ENCODE peak calls at places on chromosomes 12 and 14, in nine cellular contexts. One of them, this sample, is unnamed. For H3K27me3, the result is how much of the 10 kb centered on the place peaks cover.

GRCh38 chr14:39175445-39176262 is 600 bp downstream of the PNN start:
- DNase-seq in left lung: peak
- DNase-seq in Karpas-422: peak
- DNase-seq in breast epithelium: no peak
- DNase-seq in left ventricle myocardium inferior: peak
- DNase-seq in dorsolateral prefrontal cortex: no peak
- DNase-seq in CD4-positive, alpha-beta memory T cell: no peak
- DNase-seq in aorta: no peak
- DNase-seq in CD8-positive, alpha-beta memory T cell: no peak
- DNase-seq in this sample: peak

GRCh38 chr12:130754234-130755001 is 38.3 kb upstream of the RIMBP2 start:
- DNase-seq in left lung: no peak
- DNase-seq in Karpas-422: peak
- DNase-seq in breast epithelium: no peak
- DNase-seq in left ventricle myocardium inferior: no peak
- DNase-seq in dorsolateral prefrontal cortex: no peak
- DNase-seq in CD4-positive, alpha-beta memory T cell: no peak
- DNase-seq in aorta: no peak
- DNase-seq in CD8-positive, alpha-beta memory T cell: peak
- DNase-seq in this sample: no peak

GRCh38 chr12:68037616-68038255 is 48.5 kb downstream of the IFNG-AS1 start:
- DNase-seq in left lung: no peak
- DNase-seq in Karpas-422: peak
- DNase-seq in breast epithelium: no peak
- DNase-seq in left ventricle myocardium inferior: no peak
- DNase-seq in dorsolateral prefrontal cortex: no peak
- DNase-seq in CD4-positive, alpha-beta memory T cell: no peak
- DNase-seq in aorta: no peak
- DNase-seq in CD8-positive, alpha-beta memory T cell: no peak
- DNase-seq in this sample: no peak

GRCh38 chr14:105292810-105293711 is 7.7 kb downstream of the BRF1 start:
- DNase-seq in left lung: no peak
- DNase-seq in Karpas-422: no peak
- DNase-seq in breast epithelium: no peak
- DNase-seq in left ventricle myocardium inferior: no peak
- DNase-seq in dorsolateral prefrontal cortex: no peak
- DNase-seq in CD4-positive, alpha-beta memory T cell: no peak
- DNase-seq in aorta: no peak
- DNase-seq in CD8-positive, alpha-beta memory T cell: no peak
- DNase-seq in this sample: no peak

GRCh38 chr14:102464846-102465341 is 44.7 kb downstream of the ANKRD9 start:
- DNase-seq in left lung: peak
- DNase-seq in Karpas-422: no peak
- DNase-seq in breast epithelium: no peak
- DNase-seq in left ventricle myocardium inferior: no peak
- DNase-seq in dorsolateral prefrontal cortex: no peak
- DNase-seq in CD4-positive, alpha-beta memory T cell: no peak
- DNase-seq in aorta: no peak
- DNase-seq in CD8-positive, alpha-beta memory T cell: no peak
- DNase-seq in this sample: peak

GRCh38 chr12:56346663-56347062 is 8.0 kb downstream of the IL23A start:
- DNase-seq in left lung: no peak
- DNase-seq in Karpas-422: no peak
- DNase-seq in breast epithelium: no peak
- DNase-seq in left ventricle myocardium inferior: no peak
- DNase-seq in dorsolateral prefrontal cortex: no peak
- DNase-seq in CD4-positive, alpha-beta memory T cell: no peak
- DNase-seq in aorta: no peak
- DNase-seq in CD8-positive, alpha-beta memory T cell: no peak
- DNase-seq in this sample: no peak

GRCh38 chr14:69632154-69632553 is 20.8 kb downstream of the SUSD6 start:
- DNase-seq in left lung: no peak
- DNase-seq in Karpas-422: no peak
- DNase-seq in breast epithelium: no peak
- DNase-seq in left ventricle myocardium inferior: no peak
- DNase-seq in dorsolateral prefrontal cortex: no peak
- DNase-seq in CD4-positive, alpha-beta memory T cell: no peak
- DNase-seq in aorta: no peak
- DNase-seq in CD8-positive, alpha-beta memory T cell: no peak
- DNase-seq in this sample: no peak

GRCh38 chr12:95300286-95300685 is 82.7 kb downstream of the VEZT start:
- DNase-seq in left lung: no peak
- DNase-seq in Karpas-422: no peak
- DNase-seq in breast epithelium: no peak
- DNase-seq in left ventricle myocardium inferior: no peak
- DNase-seq in dorsolateral prefrontal cortex: no peak
- DNase-seq in CD4-positive, alpha-beta memory T cell: no peak
- DNase-seq in aorta: no peak
- DNase-seq in CD8-positive, alpha-beta memory T cell: no peak
- DNase-seq in this sample: no peak

GRCh38 chr12:24997970-24998582 is 49.2 kb upstream of the BCAT1 start:
- DNase-seq in left lung: no peak
- DNase-seq in Karpas-422: peak
- DNase-seq in breast epithelium: no peak
- DNase-seq in left ventricle myocardium inferior: no peak
- DNase-seq in dorsolateral prefrontal cortex: no peak
- DNase-seq in CD4-positive, alpha-beta memory T cell: peak
- DNase-seq in aorta: no peak
- DNase-seq in CD8-positive, alpha-beta memory T cell: no peak
- DNase-seq in this sample: no peak

GRCh38 chr12:20629414-20630156 is 65.5 kb upstream of the SLCO1C1 start:
- DNase-seq in left lung: no peak
- DNase-seq in Karpas-422: no peak
- DNase-seq in breast epithelium: no peak
- DNase-seq in left ventricle myocardium inferior: peak
- DNase-seq in dorsolateral prefrontal cortex: no peak
- DNase-seq in CD4-positive, alpha-beta memory T cell: no peak
- DNase-seq in aorta: peak
- DNase-seq in CD8-positive, alpha-beta memory T cell: no peak
- DNase-seq in this sample: peak

GRCh38 chr14:70724061-70724596 is 82.4 kb downstream of the TTC9 start:
- DNase-seq in left lung: no peak
- DNase-seq in Karpas-422: no peak
- DNase-seq in breast epithelium: no peak
- DNase-seq in left ventricle myocardium inferior: no peak
- DNase-seq in dorsolateral prefrontal cortex: no peak
- DNase-seq in CD4-positive, alpha-beta memory T cell: no peak
- DNase-seq in aorta: no peak
- DNase-seq in CD8-positive, alpha-beta memory T cell: no peak
- DNase-seq in this sample: no peak

GRCh38 chr14:67186789-67187188 is 2.5 kb upstream of the GARIN2 start:
- DNase-seq in left lung: no peak
- DNase-seq in Karpas-422: peak
- DNase-seq in breast epithelium: no peak
- DNase-seq in left ventricle myocardium inferior: no peak
- DNase-seq in dorsolateral prefrontal cortex: no peak
- DNase-seq in CD4-positive, alpha-beta memory T cell: peak
- DNase-seq in aorta: no peak
- DNase-seq in CD8-positive, alpha-beta memory T cell: no peak
- DNase-seq in this sample: no peak

GRCh38 chr14:90275820-90276219 is 19.5 kb downstream of the PSMC1 start:
- DNase-seq in left lung: no peak
- DNase-seq in Karpas-422: no peak
- DNase-seq in breast epithelium: no peak
- DNase-seq in left ventricle myocardium inferior: no peak
- DNase-seq in dorsolateral prefrontal cortex: no peak
- DNase-seq in CD4-positive, alpha-beta memory T cell: no peak
- DNase-seq in aorta: no peak
- DNase-seq in CD8-positive, alpha-beta memory T cell: no peak
- DNase-seq in this sample: no peak

GRCh38 chr12:116172224-116172849 is 105.2 kb downstream of the MED13L start:
- DNase-seq in left lung: no peak
- DNase-seq in Karpas-422: no peak
- DNase-seq in breast epithelium: no peak
- DNase-seq in left ventricle myocardium inferior: no peak
- DNase-seq in dorsolateral prefrontal cortex: no peak
- DNase-seq in CD4-positive, alpha-beta memory T cell: peak
- DNase-seq in aorta: no peak
- DNase-seq in CD8-positive, alpha-beta memory T cell: no peak
- DNase-seq in this sample: no peak

DNA sequence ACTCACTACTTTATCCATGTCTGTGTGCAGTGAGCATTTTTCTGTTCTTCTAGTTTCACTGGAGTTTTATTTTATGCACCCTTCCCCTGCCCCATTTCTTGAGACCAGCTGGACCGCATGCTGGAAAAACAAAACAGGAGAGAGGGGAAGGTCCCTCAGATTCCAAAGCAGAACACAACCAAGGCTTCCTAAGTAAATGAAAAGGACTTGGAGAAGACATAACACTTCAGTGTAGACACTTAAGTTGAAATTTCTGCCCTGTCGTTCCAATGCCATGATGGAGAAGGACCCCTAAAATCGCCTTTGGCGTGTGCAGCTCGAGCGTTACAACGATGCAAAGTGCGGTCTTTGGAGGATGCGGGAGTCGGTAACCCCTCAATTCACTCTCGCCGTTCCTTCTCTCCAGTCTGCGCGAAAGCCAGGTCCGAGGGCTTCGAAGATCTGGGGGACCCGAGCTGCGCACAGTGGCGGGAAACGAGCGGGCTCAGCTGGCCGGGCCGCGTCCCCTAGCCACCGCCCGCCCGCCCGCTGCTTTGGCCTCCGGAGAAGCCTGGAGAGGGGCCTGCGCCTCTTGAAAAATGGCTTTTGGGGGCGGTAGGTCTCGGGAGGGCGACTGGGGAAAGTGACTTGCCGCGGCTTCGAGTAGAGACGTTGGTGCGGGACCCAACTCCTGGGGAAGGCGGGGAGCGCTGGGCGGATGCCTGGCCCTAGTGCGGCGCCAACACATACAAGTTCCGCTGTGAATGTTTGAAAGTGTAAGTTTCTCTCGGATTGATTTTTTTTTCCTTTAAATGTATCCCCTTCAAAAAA is 11.2 kb upstream of the HOXC13 start:
- DNase-seq in left lung: peak
- DNase-seq in Karpas-422: no peak
- DNase-seq in breast epithelium: no peak
- DNase-seq in left ventricle myocardium inferior: no peak
- DNase-seq in dorsolateral prefrontal cortex: no peak
- DNase-seq in CD4-positive, alpha-beta memory T cell: no peak
- DNase-seq in aorta: no peak
- DNase-seq in CD8-positive, alpha-beta memory T cell: no peak
- DNase-seq in this sample: no peak
- H3K27me3 ChIP-seq in left lung: half or more
- H3K27me3 ChIP-seq in Karpas-422: under half
- H3K27me3 ChIP-seq in breast epithelium: under half
- H3K27me3 ChIP-seq in left ventricle myocardium inferior: half or more
- H3K27me3 ChIP-seq in dorsolateral prefrontal cortex: half or more
- H3K27me3 ChIP-seq in CD4-positive, alpha-beta memory T cell: half or more
- H3K27me3 ChIP-seq in aorta: under half
- H3K27me3 ChIP-seq in CD8-positive, alpha-beta memory T cell: half or more
- H3K27me3 ChIP-seq in this sample: half or more

GRCh38 chr12:47900101-47900479 is 4.7 kb downstream of the VDR start:
- DNase-seq in left lung: no peak
- DNase-seq in Karpas-422: no peak
- DNase-seq in breast epithelium: no peak
- DNase-seq in left ventricle myocardium inferior: no peak
- DNase-seq in dorsolateral prefrontal cortex: no peak
- DNase-seq in CD4-positive, alpha-beta memory T cell: no peak
- DNase-seq in aorta: no peak
- DNase-seq in CD8-positive, alpha-beta memory T cell: no peak
- DNase-seq in this sample: no peak
- H3K27me3 ChIP-seq in left lung: under half
- H3K27me3 ChIP-seq in Karpas-422: under half
- H3K27me3 ChIP-seq in breast epithelium: under half
- H3K27me3 ChIP-seq in left ventricle myocardium inferior: half or more
- H3K27me3 ChIP-seq in dorsolateral prefrontal cortex: half or more
- H3K27me3 ChIP-seq in CD4-positive, alpha-beta memory T cell: under half
- H3K27me3 ChIP-seq in aorta: under half
- H3K27me3 ChIP-seq in CD8-positive, alpha-beta memory T cell: under half
- H3K27me3 ChIP-seq in this sample: under half

GRCh38 chr14:103941973-103942736 is at the start of gene RD3L:
- DNase-seq in left lung: no peak
- DNase-seq in Karpas-422: no peak
- DNase-seq in breast epithelium: no peak
- DNase-seq in left ventricle myocardium inferior: no peak
- DNase-seq in dorsolateral prefrontal cortex: no peak
- DNase-seq in CD4-positive, alpha-beta memory T cell: no peak
- DNase-seq in aorta: no peak
- DNase-seq in CD8-positive, alpha-beta memory T cell: no peak
- DNase-seq in this sample: no peak

GRCh38 chr14:103943673-103944072 is 1.3 kb upstream of the RD3L start:
- DNase-seq in left lung: no peak
- DNase-seq in Karpas-422: no peak
- DNase-seq in breast epithelium: no peak
- DNase-seq in left ventricle myocardium inferior: no peak
- DNase-seq in dorsolateral prefrontal cortex: no peak
- DNase-seq in CD4-positive, alpha-beta memory T cell: no peak
- DNase-seq in aorta: no peak
- DNase-seq in CD8-positive, alpha-beta memory T cell: no peak
- DNase-seq in this sample: no peak

GRCh38 chr14:103946975-103947374 is 4.6 kb upstream of the RD3L start:
- DNase-seq in left lung: no peak
- DNase-seq in Karpas-422: no peak
- DNase-seq in breast epithelium: no peak
- DNase-seq in left ventricle myocardium inferior: no peak
- DNase-seq in dorsolateral prefrontal cortex: no peak
- DNase-seq in CD4-positive, alpha-beta memory T cell: no peak
- DNase-seq in aorta: no peak
- DNase-seq in CD8-positive, alpha-beta memory T cell: no peak
- DNase-seq in this sample: no peak

DNA sequence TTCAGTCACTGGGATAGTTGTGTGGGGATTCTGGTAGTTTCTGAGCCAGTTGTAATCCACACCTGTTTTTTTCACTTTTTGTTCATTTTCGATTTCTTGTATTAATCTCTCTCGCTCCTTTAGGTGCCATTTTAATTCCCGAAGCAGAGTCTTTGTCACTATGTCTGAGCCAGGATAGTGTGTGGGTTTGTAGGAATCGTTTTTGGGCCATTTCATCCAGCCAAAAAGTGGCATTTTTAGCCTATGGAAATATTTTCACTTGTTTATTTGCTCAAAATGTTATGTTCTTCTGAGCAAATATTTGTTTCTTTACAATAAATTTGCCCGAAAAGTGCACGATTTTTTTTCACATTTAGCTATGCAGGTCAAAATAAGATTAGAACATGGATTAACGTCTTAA is 867 bp downstream of the RD3L start:
- DNase-seq in left lung: no peak
- DNase-seq in Karpas-422: no peak
- DNase-seq in breast epithelium: no peak
- DNase-seq in left ventricle myocardium inferior: no peak
- DNase-seq in dorsolateral prefrontal cortex: no peak
- DNase-seq in CD4-positive, alpha-beta memory T cell: no peak
- DNase-seq in aorta: no peak
- DNase-seq in CD8-positive, alpha-beta memory T cell: no peak
- DNase-seq in this sample: no peak
- H3K27me3 ChIP-seq in left lung: under half
- H3K27me3 ChIP-seq in Karpas-422: under half
- H3K27me3 ChIP-seq in breast epithelium: under half
- H3K27me3 ChIP-seq in left ventricle myocardium inferior: under half
- H3K27me3 ChIP-seq in dorsolateral prefrontal cortex: under half
- H3K27me3 ChIP-seq in CD4-positive, alpha-beta memory T cell: under half
- H3K27me3 ChIP-seq in aorta: under half
- H3K27me3 ChIP-seq in CD8-positive, alpha-beta memory T cell: under half
- H3K27me3 ChIP-seq in this sample: under half

GRCh38 chr12:125300249-125300648 is 235.0 kb downstream of the AACS start:
- DNase-seq in left lung: no peak
- DNase-seq in Karpas-422: no peak
- DNase-seq in breast epithelium: no peak
- DNase-seq in left ventricle myocardium inferior: no peak
- DNase-seq in dorsolateral prefrontal cortex: no peak
- DNase-seq in CD4-positive, alpha-beta memory T cell: no peak
- DNase-seq in aorta: no peak
- DNase-seq in CD8-positive, alpha-beta memory T cell: no peak
- DNase-seq in this sample: no peak
- H3K27me3 ChIP-seq in left lung: under half
- H3K27me3 ChIP-seq in Karpas-422: under half
- H3K27me3 ChIP-seq in breast epithelium: under half
- H3K27me3 ChIP-seq in left ventricle myocardium inferior: under half
- H3K27me3 ChIP-seq in dorsolateral prefrontal cortex: under half
- H3K27me3 ChIP-seq in CD4-positive, alpha-beta memory T cell: under half
- H3K27me3 ChIP-seq in aorta: under half
- H3K27me3 ChIP-seq in CD8-positive, alpha-beta memory T cell: under half
- H3K27me3 ChIP-seq in this sample: under half